ENCODE peak calls at places on chromosomes 5 and 9, in five cellular contexts. One of them, this sample, is unnamed.

GRCh38 chr5:151696470-151697061 is 9.9 kb upstream of the SPARC start:
- DNase-seq in HepG2: no peak
- DNase-seq in H1: peak
- DNase-seq in K562: no peak
- DNase-seq in GM12891: no peak
- DNase-seq in this sample: no peak

GRCh38 chr9:75962186-75963036 is 71.9 kb downstream of the PCSK5 start:
- DNase-seq in HepG2: no peak
- DNase-seq in H1: no peak
- DNase-seq in K562: no peak
- DNase-seq in GM12891: no peak
- DNase-seq in this sample: no peak

GRCh38 chr9:86253577-86253976 is 5.9 kb downstream of the C9orf153 start:
- DNase-seq in HepG2: no peak
- DNase-seq in H1: no peak
- DNase-seq in K562: no peak
- DNase-seq in GM12891: no peak
- DNase-seq in this sample: no peak

GRCh38 chr5:30574761-30575160 is 618.7 kb upstream of the CDH6 start:
- DNase-seq in HepG2: no peak
- DNase-seq in H1: no peak
- DNase-seq in K562: no peak
- DNase-seq in GM12891: no peak
- DNase-seq in this sample: no peak

GRCh38 chr5:72138943-72139467 is 31.7 kb downstream of the MAP1B start:
- DNase-seq in HepG2: no peak
- DNase-seq in H1: no peak
- DNase-seq in K562: peak
- DNase-seq in GM12891: no peak
- DNase-seq in this sample: no peak

GRCh38 chr9:77495834-77496671 is 152.1 kb downstream of the GNA14 start:
- DNase-seq in HepG2: peak
- DNase-seq in H1: no peak
- DNase-seq in K562: no peak
- DNase-seq in GM12891: no peak
- DNase-seq in this sample: no peak

GRCh38 chr9:119453980-119454379 is 84.7 kb upstream of the BRINP1 start:
- DNase-seq in HepG2: no peak
- DNase-seq in H1: no peak
- DNase-seq in K562: no peak
- DNase-seq in GM12891: no peak
- DNase-seq in this sample: no peak

GRCh38 chr5:79793722-79794121 is 104.1 kb downstream of the CMYA5 start:
- DNase-seq in HepG2: no peak
- DNase-seq in H1: no peak
- DNase-seq in K562: no peak
- DNase-seq in GM12891: no peak
- DNase-seq in this sample: no peak

GRCh38 chr9:115115117-115115880 is 2.7 kb downstream of the TNC start:
- DNase-seq in HepG2: no peak
- DNase-seq in H1: no peak
- DNase-seq in K562: no peak
- DNase-seq in GM12891: no peak
- DNase-seq in this sample: no peak

GRCh38 chr5:14413331-14413750 is 168.3 kb upstream of the OTULINL start:
- DNase-seq in HepG2: no peak
- DNase-seq in H1: no peak
- DNase-seq in K562: no peak
- DNase-seq in GM12891: no peak
- DNase-seq in this sample: no peak

GRCh38 chr9:134984372-134985240 is 66.9 kb upstream of the FCN1 start:
- DNase-seq in HepG2: no peak
- DNase-seq in H1: no peak
- DNase-seq in K562: no peak
- DNase-seq in GM12891: no peak
- DNase-seq in this sample: no peak

GRCh38 chr5:172638209-172638768 is 2.8 kb upstream of the NEURL1B start:
- DNase-seq in HepG2: no peak
- DNase-seq in H1: no peak
- DNase-seq in K562: no peak
- DNase-seq in GM12891: no peak
- DNase-seq in this sample: no peak

GRCh38 chr5:62385816-62386400 is 17.8 kb downstream of the DIMT1 start:
- DNase-seq in HepG2: no peak
- DNase-seq in H1: no peak
- DNase-seq in K562: no peak
- DNase-seq in GM12891: no peak
- DNase-seq in this sample: no peak

GRCh38 chr5:110770286-110770685 is 31.5 kb downstream of the SLC25A46 start:
- DNase-seq in HepG2: no peak
- DNase-seq in H1: no peak
- DNase-seq in K562: no peak
- DNase-seq in GM12891: no peak
- DNase-seq in this sample: no peak

DNA sequence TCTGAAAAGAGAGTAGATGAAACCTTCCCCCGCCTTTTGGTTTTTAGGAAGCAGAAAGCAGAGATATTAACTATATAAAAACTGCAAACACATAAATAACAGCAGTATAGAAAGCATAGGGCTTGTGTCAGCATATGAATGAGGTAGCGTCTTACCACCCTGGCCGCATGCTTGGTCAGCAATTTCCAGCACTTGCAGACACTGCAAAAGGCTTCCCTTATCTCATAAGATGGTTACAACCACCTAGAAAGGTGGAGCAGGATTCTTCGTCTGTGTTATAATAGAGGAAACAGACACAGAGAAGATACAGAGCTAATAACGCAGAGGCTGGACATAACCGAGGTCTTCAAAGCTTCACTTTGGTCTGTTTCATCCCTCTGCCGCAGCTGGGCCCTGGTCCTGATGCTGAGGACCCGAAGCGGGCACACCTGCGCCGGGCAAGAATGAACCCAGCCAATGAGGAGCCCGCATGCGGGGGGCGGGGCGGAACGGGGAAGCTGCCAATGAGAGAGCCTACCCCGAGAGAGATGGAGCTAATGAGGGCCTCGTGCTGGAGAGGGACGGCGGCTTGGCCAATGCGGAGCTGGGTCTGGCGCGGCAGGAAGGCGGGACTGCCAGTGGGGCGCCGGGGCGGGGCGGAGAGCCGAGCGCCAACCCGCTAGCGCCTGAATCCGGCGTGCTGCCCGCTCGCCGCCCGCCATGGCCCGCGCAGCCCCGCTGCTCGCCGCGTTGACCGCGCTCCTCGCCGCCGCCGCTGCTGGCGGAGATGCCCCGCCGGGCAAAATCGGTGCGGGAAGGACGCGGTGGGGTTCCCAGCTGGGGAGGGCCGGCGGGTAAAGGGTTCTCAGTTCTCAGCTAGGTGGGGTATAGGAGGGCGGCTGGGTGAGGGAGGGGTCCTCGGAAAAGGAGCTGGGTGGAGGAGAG is at the start of gene PCYOX1L:
- DNase-seq in HepG2: peak
- DNase-seq in H1: peak
- DNase-seq in K562: peak
- DNase-seq in GM12891: peak
- DNase-seq in this sample: peak
- TF ChIP-seq POLR2AphosphoS5 in HepG2: no peak
- TF ChIP-seq POLR2AphosphoS5 in H1: peak
- TF ChIP-seq POLR2AphosphoS5 in K562: peak
- TF ChIP-seq POLR2AphosphoS5 in GM12891: peak
- TF ChIP-seq POLR2AphosphoS5 in this sample: peak

DNA sequence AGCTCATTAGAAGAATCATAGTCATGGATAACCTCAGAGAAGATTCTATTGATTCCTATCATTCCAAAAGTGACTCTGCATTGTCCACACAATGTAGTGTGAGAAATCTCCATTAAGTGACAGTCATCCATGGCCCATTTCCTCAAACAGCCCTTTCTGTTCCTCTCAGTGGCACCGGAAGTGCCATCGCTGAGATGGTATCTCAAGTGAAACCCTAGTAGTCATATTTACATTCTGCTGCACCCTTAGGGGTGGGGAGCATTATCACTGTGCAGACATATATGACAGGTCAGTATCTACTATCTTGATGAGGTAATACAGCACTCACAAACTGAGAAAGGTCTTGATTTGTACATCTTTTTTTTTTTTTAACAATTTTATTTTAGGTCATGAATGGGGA is 55.4 kb upstream of the MIER3 start:
- DNase-seq in HepG2: no peak
- DNase-seq in H1: no peak
- DNase-seq in K562: no peak
- DNase-seq in GM12891: no peak
- DNase-seq in this sample: no peak
- TF ChIP-seq TAF1 in HepG2: no peak
- TF ChIP-seq TAF1 in H1: no peak
- TF ChIP-seq TAF1 in K562: no peak
- TF ChIP-seq TAF1 in GM12891: no peak
- TF ChIP-seq TAF1 in this sample: no peak

GRCh38 chr5:177514541-177514940 is 2.2 kb downstream of the DDX41 start:
- DNase-seq in HepG2: no peak
- DNase-seq in H1: no peak
- DNase-seq in K562: no peak
- DNase-seq in GM12891: no peak
- DNase-seq in this sample: no peak

GRCh38 chr5:177515580-177515979 is 1.2 kb downstream of the DDX41 start:
- DNase-seq in HepG2: no peak
- DNase-seq in H1: no peak
- DNase-seq in K562: no peak
- DNase-seq in GM12891: no peak
- DNase-seq in this sample: no peak

GRCh38 chr5:177519463-177520235 is 2.9 kb upstream of the DDX41 start:
- DNase-seq in HepG2: no peak
- DNase-seq in H1: no peak
- DNase-seq in K562: no peak
- DNase-seq in GM12891: no peak
- DNase-seq in this sample: no peak

GRCh38 chr5:177513500-177513899 is 3.3 kb downstream of the DDX41 start:
- DNase-seq in HepG2: no peak
- DNase-seq in H1: no peak
- DNase-seq in K562: no peak
- DNase-seq in GM12891: no peak
- DNase-seq in this sample: no peak

DNA sequence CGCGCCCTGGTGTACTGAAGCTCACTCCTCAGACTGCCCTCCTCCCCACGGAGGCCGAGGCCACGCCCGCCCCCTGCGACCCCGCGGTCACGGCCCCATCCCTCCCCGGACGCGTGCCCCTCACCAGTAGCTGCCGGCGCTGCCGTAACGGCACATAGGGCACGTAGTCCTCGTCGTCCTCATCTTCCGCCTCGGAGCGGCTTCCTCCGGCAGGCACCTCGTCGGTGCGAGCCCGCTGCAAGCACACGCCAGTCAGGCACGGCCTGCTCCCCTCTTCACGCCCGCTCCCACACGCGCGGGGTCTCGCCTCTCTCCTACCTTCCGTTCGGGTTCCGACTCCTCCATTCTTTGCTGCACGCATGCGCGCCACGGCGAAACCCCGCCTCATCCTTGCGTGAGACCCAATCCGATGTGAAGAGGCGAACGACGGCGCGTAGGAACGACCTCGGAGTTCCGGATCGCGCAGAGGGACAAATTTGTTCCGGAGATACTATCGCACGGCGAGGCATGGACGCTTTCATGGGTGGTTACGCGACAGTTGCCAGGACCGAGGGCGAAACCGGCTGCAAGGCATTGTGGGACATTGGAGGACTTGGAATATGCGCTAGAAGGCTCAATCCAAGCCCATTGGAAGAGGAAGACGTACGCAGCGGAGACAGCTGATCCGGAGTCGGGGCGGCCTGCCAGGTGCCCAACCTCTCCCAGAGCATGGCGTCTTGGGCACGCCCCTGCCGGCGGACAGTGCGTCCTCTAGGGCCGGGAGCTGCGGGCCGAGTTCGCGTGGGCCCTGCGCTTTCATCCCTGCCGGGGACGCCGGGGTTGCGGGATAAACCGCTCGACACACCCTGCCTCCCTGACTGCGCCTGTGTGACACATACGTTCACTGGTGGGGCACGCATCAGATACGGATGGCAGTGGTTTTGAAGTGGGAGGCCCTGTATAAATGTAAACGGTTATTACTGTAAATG is at the start of gene DDX41:
- DNase-seq in HepG2: peak
- DNase-seq in H1: peak
- DNase-seq in K562: peak
- DNase-seq in GM12891: peak
- DNase-seq in this sample: peak
- TF ChIP-seq POLR2A in HepG2: peak
- TF ChIP-seq POLR2A in H1: no peak
- TF ChIP-seq POLR2A in K562: peak
- TF ChIP-seq POLR2A in GM12891: peak
- TF ChIP-seq POLR2A in this sample: peak

DNA sequence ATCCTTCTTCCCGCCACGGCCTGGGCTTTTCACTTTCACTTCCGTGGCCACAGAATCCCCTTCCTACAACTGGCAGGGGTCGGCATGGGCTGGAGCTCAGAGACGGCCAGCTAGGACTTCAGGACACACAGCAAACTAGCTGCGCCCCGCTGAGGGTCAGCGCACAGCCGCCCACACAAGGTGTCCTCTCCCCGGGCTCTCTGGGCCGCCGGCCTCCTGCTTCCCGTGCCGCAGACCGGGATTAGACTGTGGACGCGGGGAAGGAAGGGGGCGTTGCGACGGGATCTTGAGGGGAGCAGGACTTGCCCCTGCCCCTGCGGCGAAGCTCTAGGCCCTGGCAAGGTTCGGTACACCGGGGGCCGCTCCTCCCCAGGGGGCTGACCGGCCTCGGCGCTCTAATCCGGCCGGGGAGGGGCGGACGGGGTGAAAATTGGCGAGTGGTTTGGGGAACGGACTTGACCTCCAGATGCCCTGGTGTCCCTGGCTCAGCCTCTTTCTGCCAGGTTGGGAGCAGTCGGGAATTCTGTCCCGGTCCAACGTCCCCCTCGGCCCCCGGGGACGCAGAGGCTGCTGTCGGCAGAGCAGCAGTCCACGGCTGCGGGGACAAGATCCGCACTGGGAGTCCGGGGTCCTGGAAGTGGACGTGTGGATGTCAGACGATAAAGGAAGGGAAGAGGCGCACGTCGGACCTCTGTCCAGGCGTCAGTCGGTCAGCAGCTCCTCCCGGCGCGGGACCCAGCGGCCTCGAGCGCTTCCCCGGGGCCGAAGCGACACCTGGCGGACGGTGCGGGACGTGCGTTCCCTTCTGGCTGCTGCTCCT is 1.8 kb upstream of the CNTFR start:
- DNase-seq in HepG2: peak
- DNase-seq in H1: peak
- DNase-seq in K562: peak
- DNase-seq in GM12891: peak
- DNase-seq in this sample: peak
- TF ChIP-seq POLR2AphosphoS5 in HepG2: no peak
- TF ChIP-seq POLR2AphosphoS5 in H1: no peak
- TF ChIP-seq POLR2AphosphoS5 in K562: no peak
- TF ChIP-seq POLR2AphosphoS5 in GM12891: no peak
- TF ChIP-seq POLR2AphosphoS5 in this sample: no peak

This sample was measured in GM12892.